ENCODE peak calls at places on chromosomes 7 and 10, in five cellular contexts. G, K, A, H and F are unnamed samples.
A peak's percentile ranks its signal among the peaks of the same experiment; 100 is the strongest.

GRCh38 chr7:147438216-147438615 is 1152.3 kb upstream of the C7orf33 start:
- DNase-seq in K (no peak), G (no peak), A (no peak), H (no peak), F (no peak)

GRCh38 chr7:22110227-22110839 is 164.6 kb upstream of the CDCA7L start:
- DNase-seq in G (peak; percentile 85), H (peak; percentile 70), A (peak; percentile 58), K (peak; percentile 17), F (peak; percentile 85)

GRCh38 chr10:35040761-35041501 is 49.2 kb downstream of the CUL2 start:
- DNase-seq in K (no peak), A (no peak), G (no peak), H (no peak), F (no peak)

GRCh38 chr10:132527338-132528063 is 10.1 kb upstream of the INPP5A start:
- DNase-seq in K (no peak), H (no peak), G (no peak), A (no peak), F (no peak)

GRCh38 chr10:6721480-6721879 is 141.4 kb upstream of the PRKCQ start:
- DNase-seq in K (no peak), G (peak; percentile 17), H (no peak), A (no peak), F (no peak)

GRCh38 chr7:108455833-108456677 is at the start of gene NRCAM:
- DNase-seq in H (peak; percentile 77), G (peak; percentile 79), K (no peak), A (peak; percentile 30), F (peak; percentile 61)

GRCh38 chr7:108461855-108462254 is 5.6 kb upstream of the NRCAM start:
- DNase-seq in H (no peak), A (no peak), K (no peak), G (no peak), F (no peak)

GRCh38 chr7:28726563-28726962 is 231.6 kb downstream of the TRIL start:
- DNase-seq in G (no peak), A (no peak), H (no peak), K (no peak), F (no peak)

GRCh38 chr10:133196936-133197758 is 32.9 kb upstream of the UTF1 start:
- DNase-seq in G (no peak), H (no peak), K (no peak), A (no peak), F (no peak)

GRCh38 chr7:96178581-96178980 is 143.3 kb downstream of the SLC25A13 start:
- DNase-seq in H (no peak), A (no peak), G (no peak), K (no peak), F (no peak)

GRCh38 chr7:32531402-32531801 is 36.1 kb downstream of the AVL9 start:
- DNase-seq in K (no peak), G (no peak), H (no peak), A (no peak), F (no peak)

GRCh38 chr7:38656976-38657375 is 25.8 kb upstream of the AMPH start:
- DNase-seq in H (no peak), G (no peak), K (no peak), A (no peak), F (no peak)

GRCh38 chr7:11294965-11295364 is 321.3 kb downstream of the PHF14 start:
- DNase-seq in H (no peak), G (no peak), K (no peak), A (no peak), F (no peak)

GRCh38 chr7:2635810-2636701 is 4.3 kb downstream of the TTYH3 start:
- DNase-seq in H (no peak), K (no peak), G (no peak), A (no peak), F (no peak)

GRCh38 chr7:151061241-151062110 is 2.1 kb downstream of the SLC4A2 start:
- DNase-seq in H (no peak), A (no peak), K (no peak), G (no peak), F (no peak)

GRCh38 chr7:29926761-29927160 is 62.8 kb downstream of the SCRN1 start:
- DNase-seq in H (no peak), K (no peak), A (no peak), G (no peak), F (peak; percentile 47)

GRCh38 chr7:13912740-13913320 is 76.6 kb downstream of the ETV1 start:
- DNase-seq in K (no peak), H (no peak), G (no peak), A (no peak), F (no peak)

GRCh38 chr7:138726288-138726687 is 25.1 kb upstream of the SVOPL start:
- DNase-seq in H (no peak), K (no peak), G (no peak), A (no peak), F (no peak)

GRCh38 chr7:27123477-27124053 is 7.0 kb downstream of the HOXA4 start:
- DNase-seq in G (no peak), A (no peak), H (no peak), K (no peak), F (no peak)

GRCh38 chr7:13851756-13852155 is 137.7 kb downstream of the ETV1 start:
- DNase-seq in H (no peak), K (no peak), A (no peak), G (no peak), F (no peak)

GRCh38 chr7:137718360-137718759 is 128.4 kb downstream of the DGKI start:
- DNase-seq in K (no peak), A (no peak), G (peak; percentile 15), H (no peak), F (peak; percentile 33)

GRCh38 chr7:90271753-90272152 is 26.8 kb downstream of the CFAP69 start:
- DNase-seq in H (no peak), A (no peak), K (no peak), G (no peak), F (no peak)